ENCODE peak calls at places on chromosomes 13 and 19, in seven cellular contexts. One of them, this sample, is unnamed.

GRCh38 chr13:21537105-21537504 is 66.9 kb downstream of the MICU2 start:
- DNase-seq in heart right ventricle: no peak
- DNase-seq in tibial artery: no peak
- DNase-seq in tibial nerve: no peak
- DNase-seq in SK-N-MC: no peak
- DNase-seq in fibroblast of lung: peak
- DNase-seq in cardiac fibroblast: peak
- DNase-seq in this sample: no peak

GRCh38 chr13:23447927-23448326 is 14.4 kb upstream of the SACS start:
- DNase-seq in heart right ventricle: no peak
- DNase-seq in tibial artery: no peak
- DNase-seq in tibial nerve: no peak
- DNase-seq in SK-N-MC: no peak
- DNase-seq in fibroblast of lung: peak
- DNase-seq in cardiac fibroblast: peak
- DNase-seq in this sample: peak

GRCh38 chr13:113820813-113821651 is 42.8 kb downstream of the GAS6 start:
- DNase-seq in heart right ventricle: peak
- DNase-seq in tibial artery: peak
- DNase-seq in tibial nerve: peak
- DNase-seq in SK-N-MC: no peak
- DNase-seq in fibroblast of lung: peak
- DNase-seq in cardiac fibroblast: peak
- DNase-seq in this sample: peak

GRCh38 chr19:55484571-55485438 is at the start of gene NAT14:
- DNase-seq in heart right ventricle: peak
- DNase-seq in tibial artery: no peak
- DNase-seq in tibial nerve: no peak
- DNase-seq in SK-N-MC: no peak
- DNase-seq in fibroblast of lung: peak
- DNase-seq in cardiac fibroblast: peak
- DNase-seq in this sample: no peak

GRCh38 chr13:109989155-109989554 is 202.8 kb upstream of the IRS2 start:
- DNase-seq in heart right ventricle: no peak
- DNase-seq in tibial artery: no peak
- DNase-seq in tibial nerve: no peak
- DNase-seq in SK-N-MC: no peak
- DNase-seq in fibroblast of lung: peak
- DNase-seq in cardiac fibroblast: peak
- DNase-seq in this sample: peak

GRCh38 chr13:109698779-109699178 is 87.6 kb downstream of the IRS2 start:
- DNase-seq in heart right ventricle: no peak
- DNase-seq in tibial artery: no peak
- DNase-seq in tibial nerve: no peak
- DNase-seq in SK-N-MC: no peak
- DNase-seq in fibroblast of lung: peak
- DNase-seq in cardiac fibroblast: peak
- DNase-seq in this sample: no peak

GRCh38 chr13:110913322-110913721 is 1.5 kb downstream of the ANKRD10 start:
- DNase-seq in heart right ventricle: no peak
- DNase-seq in tibial artery: no peak
- DNase-seq in tibial nerve: no peak
- DNase-seq in SK-N-MC: no peak
- DNase-seq in fibroblast of lung: peak
- DNase-seq in cardiac fibroblast: peak
- DNase-seq in this sample: no peak

GRCh38 chr19:1214862-1215731 is 9.5 kb downstream of the STK11 start:
- DNase-seq in heart right ventricle: peak
- DNase-seq in tibial artery: peak
- DNase-seq in tibial nerve: no peak
- DNase-seq in SK-N-MC: no peak
- DNase-seq in fibroblast of lung: no peak
- DNase-seq in cardiac fibroblast: no peak
- DNase-seq in this sample: no peak

GRCh38 chr13:80726895-80727294 is 386.0 kb upstream of the SPRY2 start:
- DNase-seq in heart right ventricle: no peak
- DNase-seq in tibial artery: no peak
- DNase-seq in tibial nerve: no peak
- DNase-seq in SK-N-MC: no peak
- DNase-seq in fibroblast of lung: no peak
- DNase-seq in cardiac fibroblast: no peak
- DNase-seq in this sample: no peak

GRCh38 chr13:74258951-74259350 is 124.7 kb upstream of the KLF12 start:
- DNase-seq in heart right ventricle: no peak
- DNase-seq in tibial artery: no peak
- DNase-seq in tibial nerve: no peak
- DNase-seq in SK-N-MC: no peak
- DNase-seq in fibroblast of lung: no peak
- DNase-seq in cardiac fibroblast: no peak
- DNase-seq in this sample: no peak

GRCh38 chr13:79516590-79516989 is 35.6 kb downstream of the NDFIP2 start:
- DNase-seq in heart right ventricle: no peak
- DNase-seq in tibial artery: no peak
- DNase-seq in tibial nerve: no peak
- DNase-seq in SK-N-MC: no peak
- DNase-seq in fibroblast of lung: no peak
- DNase-seq in cardiac fibroblast: no peak
- DNase-seq in this sample: no peak

GRCh38 chr13:48542581-48543341 is 9.9 kb upstream of the RCBTB2 start:
- DNase-seq in heart right ventricle: peak
- DNase-seq in tibial artery: peak
- DNase-seq in tibial nerve: no peak
- DNase-seq in SK-N-MC: no peak
- DNase-seq in fibroblast of lung: peak
- DNase-seq in cardiac fibroblast: peak
- DNase-seq in this sample: no peak

GRCh38 chr13:39040206-39040605 is 1.9 kb downstream of the NHLRC3 start:
- DNase-seq in heart right ventricle: no peak
- DNase-seq in tibial artery: no peak
- DNase-seq in tibial nerve: no peak
- DNase-seq in SK-N-MC: no peak
- DNase-seq in fibroblast of lung: peak
- DNase-seq in cardiac fibroblast: no peak
- DNase-seq in this sample: no peak

GRCh38 chr19:40603071-40603718 is 2.0 kb downstream of the LTBP4 start:
- DNase-seq in heart right ventricle: no peak
- DNase-seq in tibial artery: no peak
- DNase-seq in tibial nerve: no peak
- DNase-seq in SK-N-MC: no peak
- DNase-seq in fibroblast of lung: no peak
- DNase-seq in cardiac fibroblast: peak
- DNase-seq in this sample: no peak

GRCh38 chr13:113546571-113547247 is 37.8 kb upstream of the TFDP1 start:
- DNase-seq in heart right ventricle: peak
- DNase-seq in tibial artery: peak
- DNase-seq in tibial nerve: no peak
- DNase-seq in SK-N-MC: no peak
- DNase-seq in fibroblast of lung: peak
- DNase-seq in cardiac fibroblast: peak
- DNase-seq in this sample: no peak

GRCh38 chr13:30002577-30002976 is 152.2 kb upstream of the UBL3 start:
- DNase-seq in heart right ventricle: no peak
- DNase-seq in tibial artery: no peak
- DNase-seq in tibial nerve: no peak
- DNase-seq in SK-N-MC: no peak
- DNase-seq in fibroblast of lung: peak
- DNase-seq in cardiac fibroblast: peak
- DNase-seq in this sample: peak

GRCh38 chr13:21616880-21617279 is 12.9 kb upstream of the MICU2 start:
- DNase-seq in heart right ventricle: no peak
- DNase-seq in tibial artery: no peak
- DNase-seq in tibial nerve: no peak
- DNase-seq in SK-N-MC: no peak
- DNase-seq in fibroblast of lung: no peak
- DNase-seq in cardiac fibroblast: no peak
- DNase-seq in this sample: no peak

GRCh38 chr19:44731622-44732021 is 16.9 kb upstream of the BCL3 start:
- DNase-seq in heart right ventricle: no peak
- DNase-seq in tibial artery: no peak
- DNase-seq in tibial nerve: no peak
- DNase-seq in SK-N-MC: no peak
- DNase-seq in fibroblast of lung: no peak
- DNase-seq in cardiac fibroblast: no peak
- DNase-seq in this sample: no peak

GRCh38 chr13:66483712-66484111 is 746.4 kb downstream of the PCDH9 start:
- DNase-seq in heart right ventricle: no peak
- DNase-seq in tibial artery: no peak
- DNase-seq in tibial nerve: no peak
- DNase-seq in SK-N-MC: no peak
- DNase-seq in fibroblast of lung: no peak
- DNase-seq in cardiac fibroblast: no peak
- DNase-seq in this sample: no peak

GRCh38 chr19:52735734-52736133 is 890 bp upstream of the ZNF611 start:
- DNase-seq in heart right ventricle: peak
- DNase-seq in tibial artery: peak
- DNase-seq in tibial nerve: peak
- DNase-seq in SK-N-MC: no peak
- DNase-seq in fibroblast of lung: no peak
- DNase-seq in cardiac fibroblast: peak
- DNase-seq in this sample: peak

GRCh38 chr13:20195846-20196245 is 3.1 kb upstream of the GJB2 start:
- DNase-seq in heart right ventricle: no peak
- DNase-seq in tibial artery: no peak
- DNase-seq in tibial nerve: no peak
- DNase-seq in SK-N-MC: no peak
- DNase-seq in fibroblast of lung: no peak
- DNase-seq in cardiac fibroblast: no peak
- DNase-seq in this sample: no peak

GRCh38 chr13:20198781-20199180 is 6.0 kb upstream of the GJB2 start:
- DNase-seq in heart right ventricle: no peak
- DNase-seq in tibial artery: no peak
- DNase-seq in tibial nerve: no peak
- DNase-seq in SK-N-MC: no peak
- DNase-seq in fibroblast of lung: no peak
- DNase-seq in cardiac fibroblast: no peak
- DNase-seq in this sample: no peak

GRCh38 chr13:20193924-20194631 is 1.3 kb upstream of the GJB2 start:
- DNase-seq in heart right ventricle: no peak
- DNase-seq in tibial artery: no peak
- DNase-seq in tibial nerve: no peak
- DNase-seq in SK-N-MC: no peak
- DNase-seq in fibroblast of lung: no peak
- DNase-seq in cardiac fibroblast: no peak
- DNase-seq in this sample: no peak

GRCh38 chr13:20193142-20193923 is 595 bp upstream of the GJB2 start:
- DNase-seq in heart right ventricle: no peak
- DNase-seq in tibial artery: no peak
- DNase-seq in tibial nerve: no peak
- DNase-seq in SK-N-MC: no peak
- DNase-seq in fibroblast of lung: no peak
- DNase-seq in cardiac fibroblast: no peak
- DNase-seq in this sample: no peak

DNA sequence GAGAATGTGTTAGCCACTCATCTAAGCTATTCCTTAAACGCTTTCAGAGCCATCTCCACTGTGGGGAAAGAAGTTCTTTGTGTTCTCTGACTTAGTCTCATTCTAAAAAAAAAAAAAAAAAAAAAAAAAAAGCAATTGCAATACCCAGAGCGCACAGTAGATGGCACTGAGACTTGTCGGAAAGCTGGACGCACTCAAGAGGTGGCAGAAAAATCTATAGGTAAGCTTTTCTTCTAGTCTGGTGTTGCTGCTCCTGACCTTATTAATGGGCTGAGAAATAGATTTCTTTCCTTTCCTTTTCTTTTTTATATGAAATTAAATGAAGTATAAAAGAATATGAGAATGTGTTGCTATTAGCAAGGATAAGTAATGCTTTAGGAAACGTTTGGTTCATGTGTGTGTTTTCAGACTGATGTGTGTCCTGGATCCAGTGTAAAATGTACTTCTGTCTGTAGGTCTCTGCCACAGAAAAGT is 4.7 kb upstream of the GJB2 start:
- DNase-seq in heart right ventricle: no peak
- DNase-seq in tibial artery: no peak
- DNase-seq in tibial nerve: no peak
- DNase-seq in SK-N-MC: no peak
- DNase-seq in fibroblast of lung: peak
- DNase-seq in cardiac fibroblast: peak
- DNase-seq in this sample: peak
- H3K4me3 ChIP-seq in heart right ventricle: no peak
- H3K4me3 ChIP-seq in tibial artery: no peak
- H3K4me3 ChIP-seq in tibial nerve: no peak
- H3K4me3 ChIP-seq in SK-N-MC: no peak
- H3K4me3 ChIP-seq in fibroblast of lung: no peak
- H3K4me3 ChIP-seq in cardiac fibroblast: no peak
- H3K4me3 ChIP-seq in this sample: no peak

DNA sequence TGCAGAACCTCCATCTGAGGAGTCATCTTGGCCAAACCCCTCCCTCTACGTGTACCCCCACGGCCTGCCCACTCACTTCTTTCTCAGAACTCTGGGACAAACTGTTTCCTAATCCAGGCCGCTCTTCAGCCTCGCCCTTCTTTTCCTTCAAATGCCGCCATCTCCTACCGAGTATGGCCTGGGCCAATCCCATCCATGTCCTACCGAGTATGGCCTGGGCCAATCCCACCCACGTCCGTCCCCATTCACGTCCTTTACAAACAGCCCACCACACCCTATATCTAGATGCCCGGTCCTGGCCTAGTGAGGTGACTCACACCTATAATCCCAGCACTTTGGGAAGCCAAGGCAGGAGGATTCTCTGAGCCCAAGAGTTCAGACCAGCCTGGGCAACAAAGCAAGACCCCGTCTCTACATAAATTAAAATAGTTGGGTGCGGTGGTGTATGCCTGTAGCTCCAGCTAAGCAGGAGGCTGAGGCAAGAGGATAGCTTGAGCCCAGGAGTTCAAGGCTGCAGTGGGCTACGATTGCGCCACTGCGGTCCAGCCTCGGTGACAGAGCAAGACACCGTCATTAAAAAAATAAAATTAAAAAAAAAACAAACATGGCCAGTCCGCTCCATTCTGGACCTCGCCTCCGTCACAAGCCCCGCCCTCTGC is 1.0 kb downstream of the TMEM160 start:
- DNase-seq in heart right ventricle: no peak
- DNase-seq in tibial artery: no peak
- DNase-seq in tibial nerve: no peak
- DNase-seq in SK-N-MC: no peak
- DNase-seq in fibroblast of lung: no peak
- DNase-seq in cardiac fibroblast: no peak
- DNase-seq in this sample: no peak
- H3K4me3 ChIP-seq in heart right ventricle: peak
- H3K4me3 ChIP-seq in tibial artery: peak
- H3K4me3 ChIP-seq in tibial nerve: peak
- H3K4me3 ChIP-seq in SK-N-MC: peak
- H3K4me3 ChIP-seq in fibroblast of lung: peak
- H3K4me3 ChIP-seq in cardiac fibroblast: peak
- H3K4me3 ChIP-seq in this sample: peak

GRCh38 chr19:5805465-5806132 is 732 bp downstream of the NRTN start:
- DNase-seq in heart right ventricle: peak
- DNase-seq in tibial artery: no peak
- DNase-seq in tibial nerve: no peak
- DNase-seq in SK-N-MC: no peak
- DNase-seq in fibroblast of lung: peak
- DNase-seq in cardiac fibroblast: peak
- DNase-seq in this sample: no peak
- H3K4me3 ChIP-seq in heart right ventricle: peak
- H3K4me3 ChIP-seq in tibial artery: no peak
- H3K4me3 ChIP-seq in tibial nerve: peak
- H3K4me3 ChIP-seq in SK-N-MC: peak
- H3K4me3 ChIP-seq in fibroblast of lung: no peak
- H3K4me3 ChIP-seq in cardiac fibroblast: no peak
- H3K4me3 ChIP-seq in this sample: no peak

GRCh38 chr19:19672816-19673215 is 4.2 kb downstream of the ZNF101 start:
- DNase-seq in heart right ventricle: no peak
- DNase-seq in tibial artery: no peak
- DNase-seq in tibial nerve: no peak
- DNase-seq in SK-N-MC: no peak
- DNase-seq in fibroblast of lung: no peak
- DNase-seq in cardiac fibroblast: peak
- DNase-seq in this sample: no peak
- H3K4me3 ChIP-seq in heart right ventricle: no peak
- H3K4me3 ChIP-seq in tibial artery: no peak
- H3K4me3 ChIP-seq in tibial nerve: no peak
- H3K4me3 ChIP-seq in SK-N-MC: no peak
- H3K4me3 ChIP-seq in fibroblast of lung: no peak
- H3K4me3 ChIP-seq in cardiac fibroblast: no peak
- H3K4me3 ChIP-seq in this sample: no peak